ENCODE peak calls at places on chromosome 10, in eight cellular contexts. R is PC-9, I is IMR-90, C is GM23338, S is transverse colon, E is heart right ventricle, F is lung, W is tibial artery. M is an unnamed sample.
A peak's percentile ranks its signal among the peaks of the same experiment; 100 is the strongest.

GRCh38 chr10:70601775-70602174 is 766 bp downstream of the PRF1 start:
- DNase-seq in R (no peak), I (no peak), C (no peak), S (no peak), E (no peak), F (no peak), W (no peak), M (no peak)

GRCh38 chr10:59337254-59337653 is 25.1 kb downstream of the FAM13C start:
- DNase-seq in R (no peak), I (peak; percentile 64), C (no peak), S (peak; percentile 32), E (peak; percentile 52), F (peak; percentile 32), W (peak; percentile 37), M (no peak)

GRCh38 chr10:31320598-31321211 is 1.7 kb downstream of the ZEB1 start:
- DNase-seq in R (no peak), I (peak; percentile 59), C (peak; percentile 58), S (peak; percentile 24), E (peak; percentile 64), F (peak; percentile 28), W (peak; percentile 67), M (no peak)

GRCh38 chr10:88715517-88715916 is 9.5 kb downstream of the LIPK start:
- DNase-seq in R (no peak), I (no peak), C (no peak), S (no peak), E (no peak), F (no peak), W (no peak), M (no peak)

GRCh38 chr10:1367938-1368697 is 311.9 kb downstream of the WDR37 start:
- DNase-seq in R (no peak), I (no peak), C (no peak), S (no peak), E (no peak), F (no peak), W (no peak), M (no peak)

GRCh38 chr10:77372400-77372799 is 265.2 kb downstream of the KCNMA1 start:
- DNase-seq in R (no peak), I (no peak), C (no peak), S (no peak), E (no peak), F (no peak), W (no peak), M (no peak)

GRCh38 chr10:15642095-15642494 is 77.6 kb downstream of the ITGA8 start:
- DNase-seq in R (no peak), I (peak; percentile 11), C (no peak), S (no peak), E (no peak), F (no peak), W (no peak), M (no peak)

GRCh38 chr10:110460111-110460809 is 37.4 kb upstream of the DUSP5 start:
- DNase-seq in R (peak; percentile 90), I (peak; percentile 34), C (no peak), S (peak; percentile 42), E (peak; percentile 34), F (no peak), W (peak; percentile 23), M (no peak)

GRCh38 chr10:43076876-43077420 is at the start of gene RET:
- DNase-seq in R (no peak), I (no peak), C (peak; percentile 75), S (peak; percentile 43), E (peak; percentile 18), F (no peak), W (no peak), M (no peak)

GRCh38 chr10:54914049-54914448 is 113.0 kb upstream of the PCDH15 start:
- DNase-seq in R (no peak), I (no peak), C (no peak), S (no peak), E (no peak), F (no peak), W (no peak), M (no peak)

GRCh38 chr10:118568327-118568848 is 27.1 kb downstream of the PRLHR start:
- DNase-seq in R (peak; percentile 42), I (peak; percentile 56), C (peak; percentile 81), S (peak; percentile 35), E (peak; percentile 65), F (peak; percentile 43), W (no peak), M (no peak)

GRCh38 chr10:274866-275265 is 139.6 kb downstream of the ZMYND11 start:
- DNase-seq in R (no peak), I (no peak), C (no peak), S (no peak), E (no peak), F (no peak), W (no peak), M (no peak)

GRCh38 chr10:71823356-71823755 is 27.7 kb downstream of the PSAP start:
- DNase-seq in R (no peak), I (no peak), C (no peak), S (no peak), E (no peak), F (no peak), W (no peak), M (no peak)
- H3K36me3 ChIP-seq in R (peaks cover 53% of the 10 kb centered on the region), I (peaks cover 69% of the 10 kb centered on the region), C (peaks cover 73% of the 10 kb centered on the region), S (peaks cover 92% of the 10 kb centered on the region), E (peaks cover 85% of the 10 kb centered on the region), F (peaks cover 52% of the 10 kb centered on the region), W (peaks cover 97% of the 10 kb centered on the region), M (peaks cover 52% of the 10 kb centered on the region)

DNA sequence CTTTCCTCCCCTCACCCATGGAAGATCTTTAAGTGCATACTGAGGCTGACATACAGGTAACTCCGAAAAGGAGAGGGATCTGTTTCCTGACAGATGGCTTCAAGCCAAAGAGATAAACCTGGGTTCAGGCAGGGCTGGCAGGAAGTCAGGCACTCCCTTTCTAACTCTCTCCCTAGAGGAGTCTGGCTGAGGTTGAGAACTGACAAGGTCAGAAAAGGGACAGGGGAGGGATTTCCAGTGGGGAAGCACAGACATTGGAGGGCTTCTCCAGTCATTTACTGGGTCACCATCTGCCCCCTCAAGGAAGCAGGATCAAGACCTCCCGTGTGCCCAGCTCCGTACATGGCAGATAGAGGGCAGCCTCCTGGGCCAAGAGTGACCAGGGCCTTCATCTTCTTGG is 31.6 kb downstream of the TLX1 start:
- DNase-seq in R (no peak), I (no peak), C (no peak), S (no peak), E (no peak), F (no peak), W (no peak), M (no peak)
- TF ChIP-seq CTCF in R (no peak), I (no peak), C (no peak), S (no peak), E (no peak), F (no peak), W (no peak), M (no peak)

GRCh38 chr10:102408728-102409603 is 9.6 kb downstream of the PSD start:
- DNase-seq in R (no peak), I (peak; percentile 44), C (peak; percentile 64), S (peak; percentile 64), E (peak; percentile 38), F (no peak), W (no peak), M (no peak)

GRCh38 chr10:102408081-102408727 is 10.4 kb downstream of the PSD start:
- DNase-seq in R (no peak), I (no peak), C (no peak), S (peak; percentile 47), E (no peak), F (no peak), W (no peak), M (no peak)

GRCh38 chr10:102411341-102412255 is 7.0 kb downstream of the PSD start:
- DNase-seq in R (no peak), I (no peak), C (no peak), S (no peak), E (no peak), F (no peak), W (no peak), M (no peak)

GRCh38 chr10:102410427-102411073 is 8.0 kb downstream of the PSD start:
- DNase-seq in R (no peak), I (no peak), C (peak; percentile 80), S (no peak), E (no peak), F (no peak), W (no peak), M (no peak)

DNA sequence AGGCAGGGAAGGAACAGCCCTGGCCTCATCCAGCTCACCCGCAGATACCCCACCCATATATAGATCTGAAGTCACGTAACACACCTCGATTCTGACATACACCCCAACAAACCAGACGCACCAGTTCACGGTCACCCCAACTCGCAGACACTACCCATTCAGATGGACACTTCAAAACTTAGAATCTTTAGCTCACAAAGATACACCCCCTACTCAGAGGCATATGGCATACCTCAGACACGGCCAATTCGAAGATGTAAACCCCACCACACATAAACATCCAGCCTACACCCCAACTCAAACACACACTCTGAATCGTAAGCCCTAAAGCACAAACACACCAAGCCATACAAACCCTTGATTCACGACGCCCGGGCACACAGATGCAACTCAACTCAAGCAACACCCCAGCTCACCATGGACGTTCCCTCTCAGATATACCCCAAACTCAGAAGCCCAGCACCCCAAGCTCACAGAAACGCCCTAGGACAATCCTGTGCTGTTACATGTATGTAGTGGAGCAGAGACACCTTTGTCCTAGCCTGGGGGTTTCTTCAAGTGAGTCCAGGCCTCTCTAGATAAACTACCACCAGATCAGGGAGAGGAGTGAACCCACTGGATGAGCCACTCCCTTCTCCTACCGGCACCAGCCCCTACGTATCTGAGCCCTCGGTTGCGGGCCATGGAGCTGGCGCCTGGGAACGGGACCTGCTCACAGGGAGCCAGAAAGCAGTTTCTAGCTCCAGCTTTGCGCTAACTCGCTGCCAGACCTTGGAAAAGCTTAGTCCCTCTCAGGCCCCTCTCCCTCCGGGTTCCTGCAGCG is 8.8 kb downstream of the PSD start:
- DNase-seq in R (no peak), I (no peak), C (peak; percentile 64), S (no peak), E (no peak), F (no peak), W (no peak), M (no peak)
- H3K27me3 ChIP-seq in R (peaks cover 40% of the 10 kb centered on the region), I (peaks cover 57% of the 10 kb centered on the region), C (peaks cover 53% of the 10 kb centered on the region), S (peaks cover 63% of the 10 kb centered on the region), E (peaks cover 74% of the 10 kb centered on the region), F (peaks cover 5% of the 10 kb centered on the region), W (no peaks in the 10 kb centered on the region), M (peaks cover 53% of the 10 kb centered on the region)

DNA sequence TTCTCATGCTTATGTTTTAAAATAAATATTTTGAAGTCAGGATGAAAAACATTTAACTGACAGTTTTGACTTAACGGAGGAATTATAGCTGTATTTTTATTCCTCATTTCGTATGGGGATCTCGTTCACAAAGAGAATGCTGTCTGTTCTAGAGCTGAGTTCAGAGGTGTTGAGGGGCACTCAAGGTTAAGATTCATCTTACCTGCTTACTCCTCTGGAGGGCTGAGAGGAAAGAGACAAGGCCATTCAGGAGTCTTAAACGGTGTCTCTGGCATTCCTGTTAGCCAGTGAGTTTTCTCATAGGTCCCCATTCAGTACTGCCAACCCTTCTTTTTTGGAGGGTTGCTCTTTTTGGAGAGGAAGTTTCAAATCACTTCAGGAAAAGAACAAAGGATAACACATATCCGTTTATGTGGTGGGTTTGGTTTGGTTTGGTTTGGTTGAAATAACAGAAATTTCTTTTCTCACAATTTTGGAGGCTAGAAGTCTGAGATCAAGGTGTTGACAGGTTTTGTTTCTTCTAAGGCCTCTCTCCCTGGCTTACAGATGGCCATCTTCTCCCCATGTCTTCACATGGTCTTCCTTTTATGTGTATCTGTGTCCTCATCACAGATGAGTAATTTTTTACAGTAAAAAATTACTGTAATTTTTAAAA is 23.1 kb downstream of the CALHM2 start:
- DNase-seq in R (no peak), I (no peak), C (no peak), S (no peak), E (no peak), F (no peak), W (no peak), M (no peak)
- H3K36me3 ChIP-seq in R (peaks cover 7% of the 10 kb centered on the region), I (peaks cover 44% of the 10 kb centered on the region), C (peaks cover 77% of the 10 kb centered on the region), S (peaks cover 29% of the 10 kb centered on the region), E (peaks cover 24% of the 10 kb centered on the region), F (peaks cover 34% of the 10 kb centered on the region), W (peaks cover 98% of the 10 kb centered on the region), M (peaks cover 16% of the 10 kb centered on the region)